ENCODE peak calls at places on chromosome 13, in seven cellular contexts. One of them, this sample, is unnamed.

GRCh38 chr13:46288570-46289259 is 77.0 kb downstream of the LRRC63 start:
- DNase-seq in stimulated activated naive CD4-positive, alpha-beta T cell treated with Interleukin-2 at 50 U/mL for 16 hours: no peak
- DNase-seq in head of caudate nucleus: no peak
- DNase-seq in nephron progenitor cell: peak; percentile 22
- DNase-seq in CD8-positive, alpha-beta T cell: no peak
- DNase-seq in neural crest cell: no peak
- DNase-seq in SW 1271: peak; percentile 42
- DNase-seq in this sample: peak; percentile 43

GRCh38 chr13:112160558-112160957 is 93.6 kb downstream of the SOX1 start:
- DNase-seq in stimulated activated naive CD4-positive, alpha-beta T cell treated with Interleukin-2 at 50 U/mL for 16 hours: no peak
- DNase-seq in head of caudate nucleus: no peak
- DNase-seq in nephron progenitor cell: no peak
- DNase-seq in CD8-positive, alpha-beta T cell: no peak
- DNase-seq in neural crest cell: no peak
- DNase-seq in SW 1271: no peak
- DNase-seq in this sample: no peak

GRCh38 chr13:28476919-28477708 is 17.8 kb downstream of the FLT1 start:
- DNase-seq in stimulated activated naive CD4-positive, alpha-beta T cell treated with Interleukin-2 at 50 U/mL for 16 hours: no peak
- DNase-seq in head of caudate nucleus: no peak
- DNase-seq in nephron progenitor cell: peak; percentile 39
- DNase-seq in CD8-positive, alpha-beta T cell: no peak
- DNase-seq in neural crest cell: no peak
- DNase-seq in SW 1271: no peak
- DNase-seq in this sample: no peak

GRCh38 chr13:106424805-106425204 is 110.7 kb downstream of the EFNB2 start:
- DNase-seq in stimulated activated naive CD4-positive, alpha-beta T cell treated with Interleukin-2 at 50 U/mL for 16 hours: no peak
- DNase-seq in head of caudate nucleus: no peak
- DNase-seq in nephron progenitor cell: no peak
- DNase-seq in CD8-positive, alpha-beta T cell: no peak
- DNase-seq in neural crest cell: no peak
- DNase-seq in SW 1271: no peak
- DNase-seq in this sample: no peak

GRCh38 chr13:29484236-29484635 is 111.3 kb downstream of the SLC7A1 start:
- DNase-seq in stimulated activated naive CD4-positive, alpha-beta T cell treated with Interleukin-2 at 50 U/mL for 16 hours: no peak
- DNase-seq in head of caudate nucleus: no peak
- DNase-seq in nephron progenitor cell: no peak
- DNase-seq in CD8-positive, alpha-beta T cell: no peak
- DNase-seq in neural crest cell: no peak
- DNase-seq in SW 1271: no peak
- DNase-seq in this sample: no peak

GRCh38 chr13:33665776-33666175 is 152.2 kb upstream of the RFC3 start:
- DNase-seq in stimulated activated naive CD4-positive, alpha-beta T cell treated with Interleukin-2 at 50 U/mL for 16 hours: no peak
- DNase-seq in head of caudate nucleus: no peak
- DNase-seq in nephron progenitor cell: no peak
- DNase-seq in CD8-positive, alpha-beta T cell: no peak
- DNase-seq in neural crest cell: no peak
- DNase-seq in SW 1271: no peak
- DNase-seq in this sample: no peak

GRCh38 chr13:91148098-91148497 is 199.4 kb upstream of the MIR17HG start:
- DNase-seq in stimulated activated naive CD4-positive, alpha-beta T cell treated with Interleukin-2 at 50 U/mL for 16 hours: no peak
- DNase-seq in head of caudate nucleus: no peak
- DNase-seq in nephron progenitor cell: no peak
- DNase-seq in CD8-positive, alpha-beta T cell: no peak
- DNase-seq in neural crest cell: no peak
- DNase-seq in SW 1271: no peak
- DNase-seq in this sample: no peak

GRCh38 chr13:107367258-107367657 is 799.3 kb upstream of the ARGLU1 start:
- DNase-seq in stimulated activated naive CD4-positive, alpha-beta T cell treated with Interleukin-2 at 50 U/mL for 16 hours: no peak
- DNase-seq in head of caudate nucleus: no peak
- DNase-seq in nephron progenitor cell: no peak
- DNase-seq in CD8-positive, alpha-beta T cell: no peak
- DNase-seq in neural crest cell: no peak
- DNase-seq in SW 1271: no peak
- DNase-seq in this sample: no peak

GRCh38 chr13:72384186-72384823 is 343.1 kb downstream of the MZT1 start:
- DNase-seq in stimulated activated naive CD4-positive, alpha-beta T cell treated with Interleukin-2 at 50 U/mL for 16 hours: no peak
- DNase-seq in head of caudate nucleus: no peak
- DNase-seq in nephron progenitor cell: no peak
- DNase-seq in CD8-positive, alpha-beta T cell: no peak
- DNase-seq in neural crest cell: no peak
- DNase-seq in SW 1271: no peak
- DNase-seq in this sample: no peak